ENCODE peak calls at places on chromosomes 5 and 9, in seven cellular contexts. I is psoas muscle, R is hepatocyte, C is ovary, W is fibroblast of lung, A is brain microvascular endothelial cell, V is colonic mucosa. M is an unnamed sample.

GRCh38 chr9:135905380-135906282 is 1.7 kb downstream of the CAMSAP1 start:
- DNase-seq in I (no peak), R (peak; percentile 57), C (peak; percentile 9), W (peak; percentile 58), A (no peak), V (no peak), M (no peak)

GRCh38 chr9:90540734-90541133 is 101.9 kb downstream of the DIRAS2 start:
- DNase-seq in I (no peak), R (no peak), C (no peak), W (no peak), A (no peak), V (no peak), M (no peak)

GRCh38 chr9:133819923-133820322 is 81.8 kb upstream of the SARDH start:
- DNase-seq in I (no peak), R (no peak), C (no peak), W (no peak), A (no peak), V (no peak), M (no peak)

GRCh38 chr5:149002053-149002452 is 60.8 kb downstream of the SH3TC2 start:
- DNase-seq in I (peak; percentile 64), R (peak; percentile 79), C (no peak), W (peak; percentile 98), A (peak; percentile 99), V (no peak), M (no peak)

GRCh38 chr9:70324963-70325362 is 66.2 kb downstream of the SMC5 start:
- DNase-seq in I (no peak), R (no peak), C (no peak), W (peak; percentile 45), A (no peak), V (no peak), M (no peak)

GRCh38 chr5:77015938-77016569 is 14.2 kb upstream of the AGGF1 start:
- DNase-seq in I (no peak), R (peak; percentile 54), C (no peak), W (peak; percentile 81), A (peak; percentile 56), V (no peak), M (no peak)

GRCh38 chr9:37801287-37801850 is 772 bp downstream of the DCAF10 start:
- DNase-seq in I (peak; percentile 57), R (peak; percentile 64), C (no peak), W (peak; percentile 24), A (no peak), V (peak; percentile 37), M (peak; percentile 19)

GRCh38 chr5:90917928-90918327 is 359.3 kb downstream of the ADGRV1 start:
- DNase-seq in I (no peak), R (no peak), C (no peak), W (no peak), A (no peak), V (no peak), M (no peak)

GRCh38 chr5:109630109-109630508 is 59.6 kb upstream of the MAN2A1 start:
- DNase-seq in I (no peak), R (no peak), C (no peak), W (peak; percentile 33), A (peak; percentile 36), V (no peak), M (no peak)

GRCh38 chr5:180259260-180259611 is 32.6 kb downstream of the MAPK9 start:
- DNase-seq in I (no peak), R (no peak), C (no peak), W (peak; percentile 1), A (no peak), V (no peak), M (no peak)

GRCh38 chr9:38421498-38422211 is 2.6 kb downstream of the IGFBPL1 start:
- DNase-seq in I (no peak), R (no peak), C (no peak), W (no peak), A (no peak), V (no peak), M (no peak)

GRCh38 chr5:68838157-68838718 is 255.6 kb upstream of the SLC30A5 start:
- DNase-seq in I (no peak), R (no peak), C (no peak), W (no peak), A (no peak), V (peak; percentile 18), M (no peak)

GRCh38 chr5:180302256-180302655 is 10.4 kb upstream of the MAPK9 start:
- DNase-seq in I (no peak), R (no peak), C (no peak), W (no peak), A (no peak), V (no peak), M (no peak)

GRCh38 chr9:126847051-126847450 is 13.4 kb upstream of the ZBTB34 start:
- DNase-seq in I (no peak), R (no peak), C (no peak), W (no peak), A (no peak), V (no peak), M (no peak)

GRCh38 chr5:158020555-158021418 is 161.8 kb upstream of the CLINT1 start:
- DNase-seq in I (no peak), R (peak; percentile 49), C (no peak), W (no peak), A (no peak), V (no peak), M (no peak)

GRCh38 chr5:32051796-32052195 is 122.3 kb downstream of the GOLPH3 start:
- DNase-seq in I (no peak), R (no peak), C (no peak), W (no peak), A (no peak), V (no peak), M (no peak)

GRCh38 chr5:53031695-53032096 is 42.5 kb downstream of the ITGA2 start:
- DNase-seq in I (no peak), R (no peak), C (no peak), W (peak; percentile 89), A (peak; percentile 89), V (no peak), M (no peak)

GRCh38 chr5:130104895-130105684 is 200.8 kb downstream of the CHSY3 start:
- DNase-seq in I (no peak), R (no peak), C (no peak), W (no peak), A (peak; percentile 16), V (no peak), M (no peak)

GRCh38 chr5:40774626-40775025 is 18.9 kb upstream of the TTC33 start:
- DNase-seq in I (no peak), R (no peak), C (no peak), W (no peak), A (no peak), V (no peak), M (no peak)
- H3K27ac ChIP-seq in I (no peak overlapping the region), R (peak overlapping the region; percentile 82), C (no peak overlapping the region), W (no peak overlapping the region), A (no peak overlapping the region), V (no peak overlapping the region), M (no peak overlapping the region)

GRCh38 chr9:15522130-15522755 is 11.5 kb upstream of the PSIP1 start:
- DNase-seq in I (no peak), R (no peak), C (no peak), W (no peak), A (no peak), V (no peak), M (no peak)
- TF ChIP-seq CTCF in I (no peak), R (no peak), C (no peak), W (no peak), A (no peak), V (no peak), M (no peak)

GRCh38 chr5:135629164-135629563 is 50.4 kb upstream of the CXCL14 start:
- DNase-seq in I (no peak), R (no peak), C (no peak), W (no peak), A (no peak), V (no peak), M (no peak)
- H3K27ac ChIP-seq in I (no peak overlapping the region), R (no peak overlapping the region), C (no peak overlapping the region), W (no peak overlapping the region), A (no peak overlapping the region), V (no peak overlapping the region), M (no peak overlapping the region)

DNA sequence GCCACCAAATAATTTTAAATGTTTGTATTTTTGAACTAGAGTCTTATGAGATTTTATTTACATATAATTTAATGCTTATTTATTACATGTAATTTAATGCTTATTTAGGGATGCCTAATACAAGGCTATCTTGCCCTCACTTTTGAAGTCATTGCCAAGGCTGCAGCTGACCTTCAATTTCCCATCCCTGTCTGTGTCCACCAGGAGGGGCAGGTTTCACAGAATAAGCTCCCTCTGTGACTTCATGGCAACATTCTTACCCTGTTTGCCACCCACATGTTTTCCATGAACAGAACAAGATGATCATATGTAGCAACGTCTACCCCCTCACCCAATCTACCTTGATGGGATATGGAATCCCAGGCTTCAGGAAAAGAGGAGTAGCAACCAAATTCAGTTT is 27.0 kb downstream of the C5 start:
- DNase-seq in I (no peak), R (no peak), C (no peak), W (no peak), A (peak; percentile 6), V (no peak), M (no peak)
- TF ChIP-seq CTCF in I (no peak), R (no peak), C (no peak), W (no peak), A (peak; percentile 63), V (no peak), M (no peak)

GRCh38 chr9:93260290-93261066 is 76.5 kb downstream of the WNK2 start:
- DNase-seq in I (peak; percentile 25), R (no peak), C (no peak), W (no peak), A (no peak), V (peak; percentile 16), M (no peak)

GRCh38 chr9:93258419-93258817 is 74.5 kb downstream of the WNK2 start:
- DNase-seq in I (peak; percentile 15), R (no peak), C (no peak), W (no peak), A (no peak), V (peak; percentile 15), M (no peak)

GRCh38 chr9:93261281-93261680 is 77.3 kb downstream of the WNK2 start:
- DNase-seq in I (peak; percentile 44), R (peak; percentile 3), C (peak; percentile 7), W (no peak), A (no peak), V (peak; percentile 25), M (no peak)

GRCh38 chr9:93258818-93259489 is 75.0 kb downstream of the WNK2 start:
- DNase-seq in I (peak; percentile 50), R (peak; percentile 3), C (peak; percentile 12), W (no peak), A (no peak), V (peak; percentile 16), M (no peak)

GRCh38 chr9:93259490-93260289 is 75.8 kb downstream of the WNK2 start:
- DNase-seq in I (peak; percentile 39), R (no peak), C (no peak), W (no peak), A (no peak), V (peak; percentile 16), M (no peak)
- H3K27ac ChIP-seq in I (no peak overlapping the region), R (no peak overlapping the region), C (no peak overlapping the region), W (no peak overlapping the region), A (no peak overlapping the region), V (no peak overlapping the region), M (no peak overlapping the region)

GRCh38 chr9:119458068-119458467 is 88.8 kb upstream of the BRINP1 start:
- DNase-seq in I (no peak), R (no peak), C (no peak), W (no peak), A (no peak), V (no peak), M (no peak)
- TF ChIP-seq CTCF in I (no peak), R (no peak), C (no peak), W (no peak), A (no peak), V (no peak), M (no peak)

M was measured in left ventricle myocardium inferior.